ENCODE peak calls at places on chromosomes 4 and X, in six cellular contexts. J is left cardiac atrium; V is RPMI8226; O is stimulated activated CD4-positive, alpha-beta T cell treated with anti-CD3 and anti-CD28 coated beads, Interleukin-1b, Interleukin-23, amount 100 ng/mL, for 48 hours; D is HT-29; C is fibroblast of lung. R is an unnamed sample.

GRCh38 chrX:20001615-20002014 is 10.8 kb upstream of the BCLAF3 start:
- DNase-seq in J (no peak), O (no peak), C (no peak), D (no peak), V (no peak), R (no peak)

GRCh38 chr4:76993787-76994641 is 44.5 kb downstream of the SEPTIN11 start:
- DNase-seq in D (no peak), J (no peak), V (peak; percentile 78), C (no peak), O (peak; percentile 45), R (no peak)

GRCh38 chrX:16484338-16484737 is 165.6 kb upstream of the S100G start:
- DNase-seq in C (peak; percentile 84), V (no peak), D (no peak), J (no peak), O (peak; percentile 48), R (peak; percentile 24)

GRCh38 chr4:117434424-117434823 is 349.0 kb upstream of the TRAM1L1 start:
- DNase-seq in J (no peak), O (no peak), V (no peak), C (no peak), D (no peak), R (no peak)

GRCh38 chrX:19869195-19869594 is 18.2 kb downstream of the SH3KBP1 start:
- DNase-seq in O (no peak), C (no peak), D (no peak), J (no peak), V (no peak), R (no peak)

GRCh38 chr4:32147446-32148064 is 1427.4 kb downstream of the PCDH7 start:
- DNase-seq in O (no peak), J (no peak), C (peak; percentile 21), V (peak; percentile 7), D (no peak), R (no peak)

GRCh38 chr4:2260336-2261109 is 1.4 kb downstream of the MXD4 start:
- DNase-seq in D (no peak), V (no peak), O (peak; percentile 3), J (peak; percentile 40), C (no peak), R (no peak)

GRCh38 chr4:140504261-140504660 is 6.2 kb upstream of the MGAT4D start:
- DNase-seq in V (no peak), J (no peak), D (no peak), O (no peak), C (no peak), R (no peak)